ENCODE peak calls at places on chromosome 15, in six cellular contexts. A is GM12864, Z is lower leg skin, N is pancreas, D is GM20000, P is sigmoid colon. X is an unnamed sample.

GRCh38 chr15:89455535-89455934 is 40.8 kb downstream of the RHCG start:
- DNase-seq in A (no peak), Z (no peak), N (peak), D (no peak), P (no peak), X (no peak)

GRCh38 chr15:50353999-50354837 is 780 bp downstream of the GABPB1 start:
- DNase-seq in A (peak), Z (peak), N (peak), D (peak), P (peak), X (peak)

GRCh38 chr15:27095809-27096580 is 125.0 kb downstream of the GABRG3 start:
- DNase-seq in A (no peak), Z (no peak), N (no peak), D (no peak), P (no peak), X (no peak)

GRCh38 chr15:71598741-71599140 is 211.6 kb upstream of the NR2E3 start:
- DNase-seq in A (no peak), Z (no peak), N (no peak), D (no peak), P (no peak), X (no peak)

GRCh38 chr15:71202712-71203111 is 87.4 kb downstream of the THSD4 start:
- DNase-seq in A (no peak), Z (no peak), N (no peak), D (no peak), P (no peak), X (no peak)

GRCh38 chr15:47603026-47603425 is 114.3 kb upstream of the SEMA6D start:
- DNase-seq in A (no peak), Z (no peak), N (no peak), D (no peak), P (no peak), X (no peak)

GRCh38 chr15:73802336-73803105 is 49.4 kb upstream of the INSYN1 start:
- DNase-seq in A (no peak), Z (no peak), N (no peak), D (no peak), P (peak), X (no peak)

GRCh38 chr15:42404461-42405235 is 45.3 kb downstream of the CAPN3 start:
- DNase-seq in A (no peak), Z (peak), N (no peak), D (no peak), P (no peak), X (no peak)

GRCh38 chr15:54150255-54150654 is 172.0 kb downstream of the UNC13C start:
- DNase-seq in A (no peak), Z (no peak), N (no peak), D (no peak), P (no peak), X (no peak)

DNA sequence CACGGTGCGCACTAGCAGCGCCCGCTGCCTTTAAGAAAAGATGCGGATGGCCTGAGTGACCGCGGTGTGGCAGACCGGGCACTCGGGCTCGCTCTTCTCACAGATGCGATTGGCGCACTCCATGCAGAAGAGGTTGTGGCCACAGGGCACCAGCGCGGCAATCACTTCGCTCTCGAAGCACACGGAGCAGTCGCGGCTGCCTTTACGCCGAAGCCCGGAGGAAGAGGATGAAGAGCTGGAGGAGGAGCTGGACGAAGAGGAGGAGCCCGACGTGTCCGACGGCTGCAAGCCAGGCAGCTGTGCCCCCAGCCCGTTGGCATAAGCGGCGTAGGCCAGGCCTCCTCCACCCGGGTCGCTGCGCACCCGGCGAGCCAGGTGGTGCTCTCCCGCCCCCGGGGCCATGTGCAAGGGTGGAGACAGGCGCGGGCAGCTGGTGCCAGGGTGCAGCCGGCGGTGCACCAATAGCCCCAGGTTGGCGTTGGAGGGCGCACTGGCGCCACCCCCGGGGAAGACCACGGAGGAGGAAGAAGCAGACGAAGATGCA is 2.6 kb downstream of the MEX3B start:
- DNase-seq in A (no peak), Z (no peak), N (no peak), D (no peak), P (peak), X (no peak)
- TF ChIP-seq CTCF in A (no peak), Z (no peak), N (no peak), D (no peak), P (no peak), X (no peak)

DNA sequence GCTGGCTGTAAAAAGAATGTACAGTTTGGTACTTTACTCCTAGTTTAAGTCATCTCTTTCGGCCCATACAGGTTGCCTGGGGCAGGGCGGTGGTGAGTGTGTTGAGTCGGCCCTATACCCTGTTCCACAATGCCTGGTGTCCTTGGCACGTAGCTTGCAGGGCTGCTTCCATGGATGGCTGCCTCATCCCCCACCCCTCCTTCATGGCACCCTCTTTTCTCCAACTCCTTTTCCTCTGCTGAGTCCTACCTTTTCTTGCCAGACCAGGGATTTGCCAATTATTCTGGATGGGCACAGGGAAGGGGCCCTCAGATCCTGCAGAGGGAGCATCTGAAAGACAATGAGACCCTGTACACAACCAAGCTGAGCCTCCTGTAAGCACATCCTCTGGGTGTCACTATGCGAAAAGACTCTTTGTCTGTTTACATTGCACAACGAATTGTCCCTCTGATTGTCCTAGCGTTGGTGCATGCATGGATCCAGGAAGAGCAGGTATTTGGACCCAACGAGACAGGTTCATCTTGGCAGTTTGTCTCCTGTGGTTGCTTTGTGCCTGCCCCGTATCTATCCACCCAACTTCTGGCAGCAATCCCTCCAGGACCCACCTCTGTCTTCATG is 73.6 kb upstream of the CGNL1 start:
- DNase-seq in A (no peak), Z (no peak), N (no peak), D (no peak), P (peak), X (peak)
- TF ChIP-seq CTCF in A (no peak), Z (no peak), N (no peak), D (no peak), P (no peak), X (no peak)

GRCh38 chr15:70099966-70100494 is 2.3 kb upstream of the TLE3 start:
- DNase-seq in A (no peak), Z (no peak), N (no peak), D (peak), P (no peak), X (no peak)

GRCh38 chr15:70100495-70101331 is 3.0 kb upstream of the TLE3 start:
- DNase-seq in A (no peak), Z (no peak), N (peak), D (peak), P (peak), X (no peak)

GRCh38 chr15:70098461-70099166 is 897 bp upstream of the TLE3 start:
- DNase-seq in A (no peak), Z (no peak), N (peak), D (no peak), P (peak), X (no peak)

GRCh38 chr15:70098170-70098460 is 398 bp upstream of the TLE3 start:
- DNase-seq in A (no peak), Z (no peak), N (no peak), D (no peak), P (no peak), X (no peak)

DNA sequence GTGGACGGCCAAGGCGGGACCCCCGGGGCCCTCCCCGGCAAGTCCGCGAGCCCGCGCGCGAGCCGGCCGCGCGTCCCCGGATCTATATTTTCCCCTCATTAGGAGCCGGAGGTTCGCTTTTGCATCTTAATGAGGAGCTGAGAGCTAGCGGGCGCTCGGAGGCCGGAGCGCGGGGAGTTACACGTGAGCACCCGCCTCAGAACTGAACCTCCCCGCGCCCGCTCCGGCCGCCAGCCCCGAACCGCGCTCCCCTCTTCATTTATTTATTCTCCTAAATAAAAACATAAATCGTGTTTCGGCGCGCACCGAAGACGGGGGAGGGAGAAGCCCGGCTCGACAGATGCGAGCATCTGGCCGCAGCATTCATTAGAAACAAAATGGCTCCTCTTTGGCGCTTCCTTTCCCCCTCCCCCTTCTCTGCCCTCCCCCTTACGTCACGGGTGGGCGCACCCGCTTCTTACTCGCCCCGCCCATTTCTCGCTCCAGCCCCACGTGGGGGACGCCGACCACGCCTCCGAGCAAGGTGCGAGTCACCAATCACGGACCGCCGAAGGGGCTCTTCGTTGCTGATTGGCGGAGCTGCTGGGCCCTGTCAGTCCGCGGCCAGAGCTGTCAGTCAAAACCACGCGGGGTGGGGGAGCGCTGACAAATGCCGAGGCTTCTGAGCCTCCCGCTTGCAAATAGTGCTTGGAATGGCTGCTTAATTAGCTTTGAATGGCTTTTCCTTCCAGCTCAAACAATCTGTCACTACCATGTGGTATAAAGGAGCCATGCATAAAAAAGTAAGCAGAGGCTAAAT is 1.6 kb upstream of the TLE3 start:
- DNase-seq in A (peak), Z (peak), N (peak), D (peak), P (peak), X (peak)
- TF ChIP-seq CTCF in A (no peak), Z (no peak), N (no peak), D (no peak), P (no peak), X (no peak)

DNA sequence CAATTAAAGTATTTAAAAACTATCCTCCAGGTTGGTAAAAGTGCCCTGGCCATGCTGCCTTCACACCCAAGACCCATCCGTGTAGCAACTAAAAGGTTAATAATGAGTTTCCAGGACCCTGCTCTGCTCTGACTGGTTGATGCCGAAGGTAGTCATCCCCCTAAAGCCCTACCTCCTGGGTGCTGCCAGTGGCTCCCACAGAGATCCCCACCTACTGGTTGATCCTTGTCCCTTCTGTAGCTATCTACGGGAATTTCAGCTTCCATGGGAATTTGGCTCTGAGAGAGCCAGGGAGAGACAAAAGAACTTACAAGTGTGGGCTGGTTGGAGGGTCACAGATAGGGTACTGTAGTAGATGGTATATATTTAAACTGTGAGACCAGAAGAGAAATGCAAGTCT is 110.6 kb upstream of the NANOGP8 start:
- DNase-seq in A (no peak), Z (no peak), N (no peak), D (no peak), P (no peak), X (no peak)
- TF ChIP-seq CTCF in A (no peak), Z (no peak), N (no peak), D (no peak), P (no peak), X (no peak)

GRCh38 chr15:60299452-60300047 is 98.2 kb downstream of the ANXA2 start:
- DNase-seq in A (no peak), Z (peak), N (no peak), D (no peak), P (no peak), X (peak)
- TF ChIP-seq CTCF in A (no peak), Z (no peak), N (no peak), D (no peak), P (no peak), X (no peak)

GRCh38 chr15:62887113-62887570 is 155.4 kb upstream of the TPM1 start:
- DNase-seq in A (no peak), Z (no peak), N (no peak), D (no peak), P (no peak), X (no peak)

GRCh38 chr15:62889141-62889661 is 153.3 kb upstream of the TPM1 start:
- DNase-seq in A (no peak), Z (no peak), N (no peak), D (no peak), P (no peak), X (no peak)

GRCh38 chr15:62888628-62889027 is 153.9 kb upstream of the TPM1 start:
- DNase-seq in A (no peak), Z (no peak), N (no peak), D (no peak), P (no peak), X (no peak)

GRCh38 chr15:62883938-62884479 is 158.5 kb upstream of the TPM1 start:
- DNase-seq in A (no peak), Z (no peak), N (no peak), D (no peak), P (peak), X (no peak)

DNA sequence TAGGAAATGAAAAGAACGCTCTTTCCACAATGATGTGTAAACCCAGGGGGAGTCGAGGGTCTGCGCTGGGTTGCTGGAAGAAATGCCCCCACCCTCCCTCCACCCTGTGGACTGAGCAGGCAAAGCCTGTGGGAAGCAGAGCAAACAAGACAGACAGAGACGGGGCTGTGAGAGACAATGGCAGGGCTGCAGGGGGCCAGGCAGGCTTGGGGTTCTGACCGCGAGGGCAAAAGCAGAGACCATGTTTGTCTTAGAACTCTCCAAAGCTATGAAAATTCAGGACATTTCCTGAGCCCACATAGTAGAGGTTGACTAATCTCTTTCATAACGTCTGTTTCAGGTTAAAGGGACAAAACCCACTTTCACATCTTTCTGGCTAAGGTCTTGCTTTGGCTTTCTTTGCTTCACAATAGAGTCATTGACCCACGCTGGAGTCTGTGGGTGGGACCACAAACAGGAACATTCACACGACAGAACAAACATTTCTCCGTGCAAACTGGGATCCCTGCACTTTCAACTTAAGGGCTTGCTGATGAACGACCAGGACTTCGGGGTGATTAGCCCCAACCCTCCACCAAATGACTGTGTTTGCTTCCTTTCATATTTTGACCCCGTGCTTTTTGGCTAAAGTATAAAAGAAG is 156.0 kb upstream of the TPM1 start:
- DNase-seq in A (no peak), Z (no peak), N (no peak), D (no peak), P (no peak), X (no peak)
- TF ChIP-seq CTCF in A (no peak), Z (no peak), N (no peak), D (no peak), P (no peak), X (peak)

DNA sequence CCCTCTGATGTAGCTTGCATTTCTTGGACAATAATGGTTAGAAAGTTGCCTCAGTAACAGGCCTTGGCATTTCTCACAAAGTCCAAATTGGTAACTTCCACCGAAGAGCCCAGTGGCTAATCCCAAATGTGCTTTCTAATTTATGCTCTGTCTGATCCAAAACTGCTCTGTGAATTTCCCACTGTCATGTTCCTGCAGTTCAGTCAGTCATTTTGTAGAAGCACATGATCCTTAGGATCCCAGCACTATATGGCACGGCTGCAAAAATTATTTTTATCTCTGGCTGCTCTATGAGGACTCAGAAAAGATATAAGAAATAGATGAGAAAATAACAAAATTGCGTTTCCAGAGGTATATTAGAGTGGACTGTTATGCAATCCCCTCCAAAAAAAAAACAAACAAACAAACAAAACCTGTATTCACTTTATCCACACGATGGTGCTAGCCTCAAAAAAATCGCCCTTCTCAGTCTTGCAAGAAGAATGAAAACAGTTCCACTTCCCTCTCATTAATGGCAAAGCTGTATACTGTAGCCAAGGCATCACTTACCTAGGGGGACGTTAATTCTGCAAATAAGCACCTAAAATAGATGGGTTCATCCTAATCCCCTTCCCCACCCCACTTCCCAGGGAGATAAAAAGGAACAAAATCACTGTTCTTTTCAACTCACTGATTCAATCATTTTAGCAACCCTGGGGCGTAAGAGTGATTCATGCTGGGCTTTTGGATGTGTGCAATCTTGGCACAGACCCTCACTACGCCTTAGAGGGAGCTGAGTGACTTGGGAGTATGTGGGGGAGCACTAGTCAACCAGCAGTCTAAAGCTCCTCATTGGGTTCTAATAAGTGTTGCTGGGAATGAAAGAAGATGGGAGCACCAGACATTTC is 61.3 kb downstream of the TMCO5A start:
- DNase-seq in A (peak), Z (no peak), N (no peak), D (peak), P (no peak), X (no peak)
- TF ChIP-seq CTCF in A (peak), Z (no peak), N (no peak), D (peak), P (peak), X (peak)

GRCh38 chr15:95449229-95449628 is 881.3 kb upstream of the NR2F2 start:
- DNase-seq in A (no peak), Z (no peak), N (no peak), D (no peak), P (no peak), X (no peak)
- TF ChIP-seq CTCF in A (no peak), Z (no peak), N (no peak), D (no peak), P (no peak), X (no peak)